ENCODE peak calls at places on chromosomes 6 and 20, in six cellular contexts. Y is NCI-H2081; X is HTR-8/SVneo; T is activated CD4-positive, CD25-positive, alpha-beta regulatory T cell; I is NCI-H748 treated with DMSO at 0.1 percent for 48 hours; B is CD4-positive, alpha-beta memory T cell. E is an unnamed sample.

GRCh38 chr6:153538491-153538890 is 407.4 kb upstream of the RGS17 start:
- DNase-seq in Y (no peak), B (no peak), T (no peak), X (peak; percentile 2), I (no peak), E (no peak)

GRCh38 chr20:18314786-18315406 is 26.6 kb downstream of the ZNF133 start:
- DNase-seq in T (no peak), Y (no peak), X (peak; percentile 13), I (no peak), B (no peak), E (no peak)

GRCh38 chr6:170236131-170236851 is 54.6 kb downstream of the DLL1 start:
- DNase-seq in B (no peak), T (no peak), X (no peak), Y (no peak), I (no peak), E (no peak)

GRCh38 chr6:53822355-53823115 is 27.7 kb downstream of the LRRC1 start:
- DNase-seq in Y (no peak), X (no peak), T (no peak), B (no peak), I (no peak), E (no peak)

GRCh38 chr20:32902456-32903420 is 44.0 kb downstream of the EFCAB8 start:
- DNase-seq in T (peak; percentile 55), Y (peak; percentile 42), X (peak; percentile 87), B (peak; percentile 64), I (no peak), E (peak; percentile 53)

GRCh38 chr6:30915591-30915946 is 1.5 kb downstream of the VARS2 start:
- DNase-seq in X (peak; percentile 87), I (peak; percentile 48), B (peak; percentile 23), Y (peak; percentile 37), T (no peak), E (peak; percentile 81)

GRCh38 chr6:13406781-13407180 is 78.4 kb upstream of the TBC1D7 start:
- DNase-seq in I (no peak), T (no peak), B (no peak), Y (peak; percentile 10), X (no peak), E (no peak)

GRCh38 chr6:17277256-17277655 is 3.9 kb upstream of the RBM24 start:
- DNase-seq in I (no peak), X (no peak), T (no peak), B (no peak), Y (no peak), E (no peak)

GRCh38 chr6:132968419-132968950 is 154.1 kb downstream of the RPS12 start:
- DNase-seq in B (no peak), T (no peak), X (no peak), Y (no peak), I (no peak), E (no peak)

GRCh38 chr6:84449220-84449619 is 221.8 kb upstream of the CEP162 start:
- DNase-seq in Y (peak; percentile 28), B (no peak), X (no peak), I (peak; percentile 44), T (no peak), E (no peak)

GRCh38 chr20:15406072-15406471 is 1068.7 kb upstream of the FLRT3 start:
- DNase-seq in I (no peak), T (no peak), X (no peak), B (no peak), Y (no peak), E (no peak)

GRCh38 chr6:144331610-144332009 is 46.5 kb downstream of the UTRN start:
- DNase-seq in T (no peak), X (no peak), B (no peak), Y (no peak), I (no peak), E (no peak)

GRCh38 chr6:82040405-82041221 is 206.9 kb downstream of the IBTK start:
- DNase-seq in T (no peak), I (peak; percentile 46), Y (peak; percentile 43), X (peak; percentile 13), B (no peak), E (peak; percentile 79)

GRCh38 chr6:25232478-25232877 is 46.7 kb upstream of the CARMIL1 start:
- DNase-seq in B (no peak), I (no peak), T (no peak), Y (no peak), X (no peak), E (no peak)